ENCODE peak calls at places on chromosomes 2 and 18, in seven cellular contexts. A, G, O, I, B, E and P are unnamed samples.
A peak's percentile ranks its signal among the peaks of the same experiment; 100 is the strongest.

GRCh38 chr18:34764451-34764850 is 54.4 kb downstream of the DTNA start:
- DNase-seq in A (no peak), G (no peak), O (no peak), I (no peak), B (no peak), E (no peak), P (no peak)

GRCh38 chr2:75055820-75056675 is 97.6 kb downstream of the POLE4 start:
- DNase-seq in A (no peak), G (no peak), O (no peak), I (no peak), B (no peak), E (no peak), P (no peak)

GRCh38 chr18:45686892-45687611 is 36.9 kb upstream of the SLC14A1 start:
- DNase-seq in A (no peak), G (no peak), O (no peak), I (peak; percentile 91), B (peak; percentile 83), E (no peak), P (peak; percentile 18)

GRCh38 chr18:10591891-10592290 is 66.1 kb downstream of the NAPG start:
- DNase-seq in A (no peak), G (no peak), O (no peak), I (no peak), B (no peak), E (no peak), P (no peak)

GRCh38 chr2:16608661-16609643 is 56.7 kb downstream of the CYRIA start:
- DNase-seq in A (peak; percentile 81), G (peak; percentile 88), O (peak; percentile 61), I (peak; percentile 84), B (peak; percentile 78), E (peak; percentile 80), P (peak; percentile 78)

GRCh38 chr18:78636260-78636659 is 343.4 kb upstream of the SALL3 start:
- DNase-seq in A (no peak), G (no peak), O (no peak), I (no peak), B (no peak), E (no peak), P (no peak)

GRCh38 chr2:129726271-129726670 is 253.2 kb upstream of the RAB6C start:
- DNase-seq in A (no peak), G (no peak), O (no peak), I (no peak), B (no peak), E (no peak), P (no peak)

GRCh38 chr2:196638765-196639164 is 750 bp upstream of the CCDC150 start:
- DNase-seq in A (no peak), G (peak; percentile 28), O (no peak), I (no peak), B (no peak), E (no peak), P (no peak)

GRCh38 chr2:86304416-86304815 is 33.0 kb downstream of the REEP1 start:
- DNase-seq in A (no peak), G (no peak), O (no peak), I (no peak), B (no peak), E (no peak), P (no peak)

GRCh38 chr18:13502585-13502984 is 223.8 kb downstream of the FAM210A start:
- DNase-seq in A (no peak), G (peak; percentile 31), O (no peak), I (peak; percentile 65), B (no peak), E (peak; percentile 26), P (no peak)

GRCh38 chr2:170895023-170895759 is 33.9 kb upstream of the GORASP2 start:
- DNase-seq in A (no peak), G (no peak), O (peak; percentile 34), I (no peak), B (no peak), E (no peak), P (no peak)

GRCh38 chr2:108630567-108631405 is 88.5 kb upstream of the RANBP2 start:
- DNase-seq in A (no peak), G (no peak), O (no peak), I (no peak), B (no peak), E (no peak), P (no peak)

GRCh38 chr2:231321021-231321420 is 74.5 kb upstream of the B3GNT7 start:
- DNase-seq in A (no peak), G (peak; percentile 83), O (no peak), I (no peak), B (no peak), E (no peak), P (no peak)

GRCh38 chr18:59681521-59682004 is 15.7 kb downstream of the CCBE1 start:
- DNase-seq in A (no peak), G (no peak), O (no peak), I (no peak), B (no peak), E (no peak), P (no peak)

GRCh38 chr2:241390301-241391206 is 34.5 kb downstream of the FARP2 start:
- DNase-seq in A (no peak), G (no peak), O (peak; percentile 88), I (no peak), B (no peak), E (no peak), P (no peak)

GRCh38 chr2:126749537-126749936 is 93.6 kb downstream of the GYPC start:
- DNase-seq in A (no peak), G (no peak), O (no peak), I (peak; percentile 19), B (no peak), E (no peak), P (peak; percentile 17)

GRCh38 chr2:200136655-200137054 is 169.8 kb upstream of the SPATS2L start:
- DNase-seq in A (no peak), G (no peak), O (no peak), I (no peak), B (no peak), E (no peak), P (no peak)
- H3K9me3 ChIP-seq in A (no peaks in the 10 kb centered on the region), G (no peaks in the 10 kb centered on the region), O (no peaks in the 10 kb centered on the region), I (no peaks in the 10 kb centered on the region), B (no peaks in the 10 kb centered on the region), E (no peaks in the 10 kb centered on the region), P (no peaks in the 10 kb centered on the region)

GRCh38 chr2:182049783-182050182 is 64.1 kb downstream of the PPP1R1C start:
- DNase-seq in A (no peak), G (no peak), O (no peak), I (no peak), B (no peak), E (peak; percentile 24), P (no peak)

GRCh38 chr2:182048088-182048487 is 62.4 kb downstream of the PPP1R1C start:
- DNase-seq in A (no peak), G (no peak), O (no peak), I (no peak), B (no peak), E (no peak), P (no peak)

GRCh38 chr2:182049330-182049729 is 63.7 kb downstream of the PPP1R1C start:
- DNase-seq in A (no peak), G (no peak), O (no peak), I (no peak), B (no peak), E (no peak), P (no peak)

GRCh38 chr2:182048621-182049020 is 63.0 kb downstream of the PPP1R1C start:
- DNase-seq in A (no peak), G (no peak), O (no peak), I (no peak), B (no peak), E (no peak), P (no peak)

DNA sequence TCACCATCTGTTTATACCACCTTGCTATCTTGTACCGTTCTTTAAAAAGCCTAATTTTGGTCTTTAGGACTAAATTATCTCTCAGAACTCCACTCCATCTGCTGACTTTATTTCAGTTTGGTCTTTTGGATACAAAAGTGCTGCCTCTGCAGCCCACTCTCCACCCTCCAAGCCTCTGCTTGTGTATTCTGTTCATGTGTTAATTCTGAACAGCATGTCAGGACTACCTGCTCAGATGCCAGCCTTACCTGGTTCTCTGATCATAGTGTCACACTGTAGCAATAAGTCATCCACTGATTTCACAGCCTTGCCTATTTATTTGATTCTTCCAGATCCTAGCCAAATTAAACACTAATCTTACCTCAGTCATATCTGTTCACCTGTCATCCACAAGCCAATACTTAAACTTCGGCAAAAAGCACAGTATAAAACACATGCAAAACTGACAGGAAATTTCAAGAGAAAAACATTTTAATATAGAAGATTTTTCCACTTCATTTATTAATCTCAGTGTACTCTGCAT is 64.7 kb downstream of the PPP1R1C start:
- DNase-seq in A (no peak), G (no peak), O (no peak), I (no peak), B (no peak), E (no peak), P (no peak)
- H3K4me3 ChIP-seq in A (no peak overlapping the region), G (no peak overlapping the region), O (no peak overlapping the region), I (no peak overlapping the region), B (no peak overlapping the region), E (no peak overlapping the region), P (no peak overlapping the region)

DNA sequence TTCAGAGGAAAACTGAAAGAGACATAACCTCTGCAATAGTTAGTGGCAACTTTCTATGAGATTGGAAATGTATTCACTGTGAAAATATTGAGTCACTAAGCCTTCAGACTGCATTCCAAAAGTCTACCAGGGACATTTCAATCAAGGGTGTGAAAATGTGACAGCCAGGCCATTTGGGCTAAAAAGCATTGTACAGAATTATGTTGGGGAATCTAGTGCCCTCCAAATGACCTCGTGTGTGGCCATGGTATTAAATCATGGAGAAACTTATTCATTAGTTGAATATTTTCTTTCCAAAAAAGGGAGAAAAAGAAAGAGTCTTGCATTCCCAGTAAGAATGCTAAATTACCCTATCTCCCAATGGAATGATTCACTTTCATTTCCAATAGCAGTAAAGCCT is 251.9 kb downstream of the GRB14 start:
- DNase-seq in A (no peak), G (no peak), O (no peak), I (no peak), B (no peak), E (no peak), P (no peak)
- H3K27me3 ChIP-seq in A (no peaks in the 10 kb centered on the region), G (no peaks in the 10 kb centered on the region), O (no peaks in the 10 kb centered on the region), I (no peaks in the 10 kb centered on the region), B (no peaks in the 10 kb centered on the region), E (no peaks in the 10 kb centered on the region), P (no peaks in the 10 kb centered on the region)

GRCh38 chr2:115634578-115634977 is 1192.1 kb downstream of the DPP10 start:
- DNase-seq in A (no peak), G (no peak), O (no peak), I (no peak), B (no peak), E (no peak), P (no peak)

GRCh38 chr2:115635440-115635839 is 1193.0 kb downstream of the DPP10 start:
- DNase-seq in A (no peak), G (no peak), O (no peak), I (no peak), B (no peak), E (no peak), P (no peak)
- H3K9me3 ChIP-seq in A (no peaks in the 10 kb centered on the region), G (no peaks in the 10 kb centered on the region), O (peaks cover 15% of the 10 kb centered on the region), I (peaks cover 10% of the 10 kb centered on the region), B (no peaks in the 10 kb centered on the region), E (no peaks in the 10 kb centered on the region), P (no peaks in the 10 kb centered on the region)